ENCODE peak calls at places on chromosomes 13 and 19, in seven cellular contexts. O is K562, B is HCT116, D is T47D, A is HepG2, X is H1, I is GM12878. L is an unnamed sample.

GRCh38 chr13:43669101-43669500 is 117.7 kb downstream of the ENOX1 start:
- DNase-seq in O (no peak), I (no peak), B (no peak), X (no peak), D (no peak), A (no peak), L (no peak)

GRCh38 chr13:33307820-33308219 is 22.3 kb upstream of the STARD13 start:
- DNase-seq in A (no peak), I (no peak), B (no peak), O (no peak), D (no peak), X (no peak), L (no peak)

GRCh38 chr19:5680083-5680436 is 256 bp downstream of the MICOS13 start:
- DNase-seq in X (no peak), O (no peak), I (no peak), B (no peak), D (no peak), A (no peak), L (peak; percentile 72)

GRCh38 chr19:40640744-40641143 is 39.6 kb downstream of the LTBP4 start:
- DNase-seq in A (no peak), O (peak; percentile 63), X (no peak), I (no peak), D (no peak), B (no peak), L (no peak)

GRCh38 chr19:6772028-6772865 is at the start of gene VAV1:
- DNase-seq in O (peak; percentile 88), A (no peak), B (no peak), D (no peak), X (no peak), I (peak; percentile 64), L (peak; percentile 53)

GRCh38 chr13:113846639-113847318 is 17.1 kb downstream of the GAS6 start:
- DNase-seq in B (no peak), I (no peak), X (no peak), O (no peak), D (no peak), A (no peak), L (no peak)

GRCh38 chr13:31090921-31091624 is 70.6 kb downstream of the HSPH1 start:
- DNase-seq in I (no peak), D (no peak), A (no peak), O (no peak), B (no peak), X (no peak), L (no peak)

GRCh38 chr13:114043421-114044053 is 69.7 kb upstream of the C13orf46 start:
- DNase-seq in O (no peak), B (no peak), D (peak; percentile 77), I (no peak), A (peak; percentile 52), X (no peak), L (peak; percentile 83)

GRCh38 chr13:103145476-103145875 is 79.3 kb upstream of the SLC10A2 start:
- DNase-seq in A (no peak), D (no peak), I (no peak), B (no peak), X (no peak), O (no peak), L (no peak)

GRCh38 chr13:103291693-103292572 is 225.7 kb upstream of the SLC10A2 start:
- DNase-seq in D (no peak), I (no peak), A (no peak), O (no peak), B (no peak), X (no peak), L (no peak)

GRCh38 chr13:46134961-46135522 is 30.2 kb upstream of the CPB2 start:
- DNase-seq in B (peak; percentile 34), I (no peak), D (peak; percentile 98), O (no peak), A (peak; percentile 78), X (no peak), L (no peak)

GRCh38 chr13:114328034-114328433 is 13.7 kb downstream of the CHAMP1 start:
- DNase-seq in B (no peak), O (no peak), A (no peak), I (no peak), X (no peak), D (no peak), L (no peak)

GRCh38 chr19:3310711-3311110 is 55.7 kb upstream of the NFIC start:
- DNase-seq in O (no peak), A (no peak), D (no peak), B (no peak), X (no peak), I (no peak), L (no peak)

GRCh38 chr13:111939285-111940278 is 127.4 kb upstream of the SOX1 start:
- DNase-seq in D (no peak), O (no peak), X (peak; percentile 20), I (no peak), B (no peak), A (no peak), L (no peak)
- TF ChIP-seq JUND in D (no peak), O (no peak), X (no peak), I (no peak), B (no peak), A (no peak), L (no peak)

GRCh38 chr19:43594710-43595604 is 977 bp downstream of the IRGQ start:
- DNase-seq in X (peak; percentile 83), B (peak; percentile 45), A (peak; percentile 47), I (no peak), O (peak; percentile 52), D (peak; percentile 63), L (peak; percentile 76)
- TF ChIP-seq JUND in X (no peak), B (no peak), A (peak; percentile 53), I (no peak), O (no peak), D (no peak), L (no peak)

DNA sequence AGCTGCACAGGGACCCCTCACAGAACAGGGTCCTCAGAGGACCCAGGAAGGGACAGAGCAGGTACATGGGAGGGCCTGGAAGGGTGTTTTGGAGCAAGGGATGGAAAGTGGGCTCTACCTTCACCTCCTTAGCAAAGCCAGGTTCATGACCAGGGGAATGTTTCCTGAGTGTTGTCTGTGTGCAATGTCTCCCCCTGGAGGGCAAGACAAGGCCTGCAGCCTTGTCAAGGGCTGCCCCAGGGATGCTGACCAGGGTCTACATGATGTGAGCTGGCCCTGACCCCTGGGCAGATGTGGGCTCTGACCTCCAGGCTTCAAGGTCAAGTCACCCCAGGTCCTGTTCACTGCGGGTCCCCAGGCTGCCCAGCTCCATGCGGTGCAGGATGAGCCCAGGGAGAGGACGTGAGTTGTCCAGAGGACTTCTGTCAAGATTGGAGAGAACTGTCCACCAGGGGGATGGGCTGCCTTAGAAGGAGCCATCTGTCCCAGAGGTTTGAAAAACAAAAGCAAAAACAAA is 1.0 kb upstream of the CEACAM1 start:
- DNase-seq in X (peak; percentile 89), A (peak; percentile 78), B (peak; percentile 31), O (peak; percentile 72), D (peak; percentile 72), I (no peak), L (peak; percentile 77)
- TF ChIP-seq JUND in X (no peak), A (no peak), B (no peak), O (peak; percentile 33), D (no peak), I (no peak), L (no peak)

GRCh38 chr13:74015137-74015536 is 119.1 kb downstream of the KLF12 start:
- DNase-seq in I (no peak), A (no peak), X (no peak), O (no peak), B (no peak), D (no peak), L (no peak)
- TF ChIP-seq JUND in I (no peak), A (no peak), X (no peak), O (no peak), B (no peak), D (no peak), L (no peak)

GRCh38 chr19:19628499-19629134 is 597 bp upstream of the LPAR2 start:
- DNase-seq in O (no peak), A (no peak), X (peak; percentile 90), D (no peak), I (no peak), B (peak; percentile 61), L (peak; percentile 95)
- TF ChIP-seq JUND in O (no peak), A (no peak), X (no peak), D (no peak), I (no peak), B (peak; percentile 29), L (no peak)

GRCh38 chr19:47133021-47133471 is 2.4 kb downstream of the SAE1 start:
- DNase-seq in A (no peak), X (no peak), I (no peak), O (no peak), B (no peak), D (peak; percentile 36), L (no peak)
- TF ChIP-seq JUND in A (no peak), X (no peak), I (no peak), O (no peak), B (no peak), D (no peak), L (no peak)

GRCh38 chr13:36445278-36445677 is 13.0 kb downstream of the CCNA1 start:
- DNase-seq in I (no peak), A (no peak), B (no peak), D (no peak), X (no peak), O (no peak), L (no peak)

GRCh38 chr13:36450534-36450933 is 18.2 kb downstream of the CCNA1 start:
- DNase-seq in X (no peak), B (no peak), A (no peak), D (no peak), O (no peak), I (no peak), L (no peak)

GRCh38 chr13:36447501-36447900 is 15.2 kb downstream of the CCNA1 start:
- DNase-seq in D (no peak), X (no peak), O (no peak), A (no peak), I (no peak), B (no peak), L (no peak)

DNA sequence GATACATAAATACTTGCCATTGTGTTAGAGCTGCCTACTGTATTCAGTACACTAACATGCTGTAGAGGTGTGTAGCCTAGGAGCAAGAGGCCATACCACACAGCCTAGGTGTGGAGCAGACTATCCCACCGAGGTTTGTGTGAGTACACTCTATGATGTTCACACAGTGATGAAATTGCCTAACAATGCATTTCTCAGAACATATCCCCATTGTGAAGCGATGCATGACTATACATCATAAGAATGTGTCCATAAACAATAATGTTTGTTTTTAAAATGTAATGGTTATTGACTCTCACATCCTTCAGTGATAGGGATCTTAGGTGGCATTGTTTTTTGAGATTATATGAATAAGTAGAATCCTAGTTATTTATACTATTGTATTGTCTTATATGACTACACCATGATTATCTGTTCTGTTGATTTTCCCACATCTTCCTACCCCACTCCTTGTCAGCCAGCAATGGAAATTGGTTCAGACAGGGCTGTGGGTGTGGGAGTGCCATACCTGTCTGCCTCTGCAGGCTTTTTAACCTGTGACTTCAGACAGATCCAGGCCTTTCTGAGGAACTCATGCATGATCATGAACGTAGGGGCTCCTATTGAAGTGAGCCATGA is 13.6 kb downstream of the CCNA1 start:
- DNase-seq in I (no peak), O (no peak), A (no peak), X (no peak), B (no peak), D (peak; percentile 18), L (no peak)
- TF ChIP-seq JUND in I (no peak), O (no peak), A (no peak), X (no peak), B (no peak), D (no peak), L (no peak)

GRCh38 chr13:98984118-98984517 is 6.3 kb upstream of the DOCK9 start:
- DNase-seq in I (no peak), X (no peak), A (peak; percentile 32), B (no peak), D (peak; percentile 74), O (no peak), L (no peak)
- TF ChIP-seq JUND in I (no peak), X (no peak), A (no peak), B (no peak), D (no peak), O (no peak), L (no peak)

L was measured in SK-N-SH.